ENCODE peak calls at places on chromosomes 11 and 22, in seven cellular contexts. F is uterus, J is heart left ventricle, R is IMR-90, C is right lobe of liver, P is HCT116, U is Peyer's patch. D is an unnamed sample.

GRCh38 chr11:122517403-122518379 is 137.8 kb upstream of the UBASH3B start:
- DNase-seq in J (no peak), F (no peak), R (no peak), U (no peak), P (no peak), C (no peak), D (no peak)

GRCh38 chr11:77883775-77884174 is 62.8 kb downstream of the AAMDC start:
- DNase-seq in R (peak), U (no peak), F (no peak), J (no peak), P (no peak), C (no peak), D (no peak)

GRCh38 chr11:23679041-23679440 is 817.8 kb upstream of the LUZP2 start:
- DNase-seq in C (no peak), J (no peak), P (no peak), U (no peak), F (no peak), R (no peak), D (no peak)

GRCh38 chr11:15055620-15056356 is 17.6 kb upstream of the CALCB start:
- DNase-seq in J (no peak), F (no peak), U (no peak), R (no peak), C (no peak), P (no peak), D (no peak)

GRCh38 chr11:70409437-70409836 is 11.1 kb downstream of the CTTN start:
- DNase-seq in J (no peak), P (no peak), R (no peak), C (no peak), F (no peak), U (no peak), D (no peak)

GRCh38 chr11:37320921-37321320 is 722.9 kb upstream of the RAG2 start:
- DNase-seq in F (no peak), U (no peak), C (no peak), J (no peak), R (no peak), P (no peak), D (no peak)

GRCh38 chr22:48959496-48959895 is 868.2 kb downstream of the BRD1 start:
- DNase-seq in F (no peak), J (no peak), U (peak), R (no peak), C (peak), P (no peak), D (no peak)

GRCh38 chr11:64745219-64745522 is 1.2 kb upstream of the RASGRP2 start:
- DNase-seq in F (peak), U (peak), C (peak), R (no peak), J (peak), P (no peak), D (no peak)

GRCh38 chr11:19822531-19822930 is 109.9 kb downstream of the NAV2 start:
- DNase-seq in J (no peak), C (no peak), R (no peak), F (no peak), P (no peak), U (no peak), D (no peak)

GRCh38 chr22:45632791-45633515 is 38.7 kb upstream of the ATXN10 start:
- DNase-seq in R (no peak), J (no peak), C (no peak), U (no peak), F (no peak), P (no peak), D (no peak)

GRCh38 chr22:46446799-46447198 is 90.6 kb downstream of the CELSR1 start:
- DNase-seq in C (no peak), P (no peak), U (no peak), R (no peak), J (no peak), F (no peak), D (no peak)

GRCh38 chr11:11558352-11558751 is 63.5 kb downstream of the GALNT18 start:
- DNase-seq in R (no peak), C (no peak), J (peak), P (no peak), U (no peak), F (no peak), D (no peak)

GRCh38 chr11:73193251-73194033 is 24.6 kb upstream of the P2RY2 start:
- DNase-seq in P (no peak), J (no peak), C (peak), U (no peak), F (no peak), R (no peak), D (no peak)

GRCh38 chr22:47847281-47847890 is 1084.9 kb downstream of the TBC1D22A start:
- DNase-seq in C (no peak), R (no peak), U (no peak), F (no peak), P (no peak), J (no peak), D (no peak)

GRCh38 chr22:46090631-46091201 is 59.6 kb upstream of the PPARA start:
- DNase-seq in C (no peak), J (peak), R (peak), P (no peak), U (no peak), F (peak), D (no peak)

GRCh38 chr11:36002196-36002595 is 58.3 kb downstream of the LDLRAD3 start:
- DNase-seq in J (no peak), P (no peak), F (no peak), C (no peak), U (no peak), R (no peak), D (no peak)

GRCh38 chr11:71131861-71132260 is 120.5 kb downstream of the SHANK2 start:
- DNase-seq in J (no peak), F (no peak), P (no peak), U (no peak), C (no peak), R (no peak), D (no peak)

GRCh38 chr11:46348986-46349401 is 1.7 kb downstream of the DGKZ start:
- DNase-seq in U (peak), R (no peak), C (no peak), F (no peak), P (no peak), J (no peak), D (no peak)

DNA sequence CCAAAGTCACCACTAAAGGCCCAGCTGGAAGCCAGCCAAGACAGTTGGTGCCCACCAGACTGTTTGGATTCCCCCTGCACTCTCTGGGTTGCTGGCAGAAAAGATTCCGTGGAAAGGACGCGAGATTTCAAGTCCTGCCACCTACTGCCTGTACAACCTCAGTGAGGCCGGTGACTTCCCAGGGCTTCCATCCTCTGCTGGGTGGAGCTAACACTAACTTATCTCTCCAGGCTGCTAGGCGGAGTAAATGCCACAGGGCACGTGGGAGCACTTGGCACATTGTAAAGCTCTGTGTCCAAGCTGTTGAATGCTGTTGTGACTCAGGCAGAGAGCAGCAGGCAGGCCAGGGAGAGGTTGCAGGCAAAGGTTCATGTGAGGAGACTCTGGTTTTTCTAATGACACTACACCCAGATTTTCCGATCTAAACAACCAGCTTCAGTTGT is 50.9 kb upstream of the CDON start:
- DNase-seq in C (peak), U (peak), P (peak), J (peak), F (peak), R (peak), D (peak)
- TF ChIP-seq POLR2A in C (peak), U (peak), P (no peak), J (no peak), F (no peak), R (peak), D (no peak)

GRCh38 chr11:1309498-1310314 is at the start of gene TOLLIP:
- DNase-seq in U (peak), C (peak), J (peak), R (peak), F (peak), P (peak), D (peak)
- TF ChIP-seq POLR2A in U (peak), C (peak), J (peak), R (peak), F (peak), P (no peak), D (peak)

GRCh38 chr11:96306933-96307747 is 35.9 kb downstream of the MAML2 start:
- DNase-seq in U (peak), J (peak), P (peak), C (peak), R (peak), F (peak), D (no peak)
- TF ChIP-seq POLR2A in U (no peak), J (peak), P (no peak), C (no peak), R (peak), F (no peak), D (no peak)

GRCh38 chr11:69272961-69273461 is 20.9 kb upstream of the MYEOV start:
- DNase-seq in P (no peak), U (no peak), J (no peak), C (peak), R (no peak), F (no peak), D (no peak)

GRCh38 chr11:69274531-69275016 is 19.4 kb upstream of the MYEOV start:
- DNase-seq in C (peak), R (no peak), U (no peak), P (no peak), F (no peak), J (no peak), D (no peak)

GRCh38 chr11:69272055-69272454 is 21.9 kb upstream of the MYEOV start:
- DNase-seq in U (no peak), R (no peak), F (no peak), P (no peak), C (no peak), J (no peak), D (no peak)

GRCh38 chr11:69275178-69275577 is 18.8 kb upstream of the MYEOV start:
- DNase-seq in J (no peak), P (no peak), U (no peak), R (no peak), C (no peak), F (no peak), D (no peak)

DNA sequence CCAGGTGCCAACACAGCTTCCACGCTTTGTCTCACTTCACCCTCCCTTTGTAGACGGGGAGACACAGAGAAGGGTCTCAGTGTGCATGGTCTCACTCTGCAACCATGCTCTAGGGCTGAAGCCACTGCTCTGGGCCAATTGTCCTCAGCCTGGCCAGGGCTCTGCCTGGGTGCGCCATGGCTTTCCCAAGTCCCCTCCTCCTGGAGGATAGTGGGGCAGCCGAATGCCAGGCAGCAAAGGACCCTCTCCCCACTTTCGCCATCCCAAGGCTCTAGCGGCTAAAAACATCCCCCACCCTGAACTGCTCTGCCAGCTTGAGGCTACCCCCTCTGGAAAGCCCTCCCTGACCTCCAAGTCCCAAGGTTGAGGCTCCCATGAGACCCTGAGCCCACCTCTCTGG is 20.4 kb upstream of the MYEOV start:
- DNase-seq in J (no peak), U (no peak), P (no peak), F (no peak), C (no peak), R (no peak), D (no peak)
- TF ChIP-seq POLR2A in J (no peak), U (no peak), P (no peak), F (no peak), C (no peak), R (no peak), D (no peak)

DNA sequence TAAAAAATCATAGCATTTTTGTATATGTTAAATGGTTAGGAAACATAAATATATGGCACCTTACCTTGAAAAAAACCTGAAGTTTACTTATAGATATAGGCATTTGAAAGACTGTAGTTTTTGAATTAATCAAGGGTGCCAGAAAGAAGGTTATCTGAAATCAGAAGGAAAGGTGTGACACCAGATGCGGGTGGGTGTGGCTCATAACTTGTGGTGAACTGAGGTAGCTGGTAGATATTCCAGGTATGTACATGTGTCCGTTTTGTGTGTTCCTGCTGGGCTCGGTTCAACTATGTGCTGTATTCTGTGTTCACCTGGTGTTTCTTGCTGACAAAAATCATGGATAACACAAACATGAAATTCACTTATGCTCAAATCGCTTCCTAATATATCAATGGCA is 35.6 kb downstream of the STK33 start:
- DNase-seq in P (no peak), U (no peak), F (no peak), C (no peak), R (no peak), J (no peak), D (no peak)
- TF ChIP-seq POLR2A in P (no peak), U (no peak), F (no peak), C (no peak), R (no peak), J (no peak), D (no peak)

GRCh38 chr11:118401151-118401879 is at the start of gene ATP5MG:
- DNase-seq in R (peak), C (peak), F (peak), P (peak), U (peak), J (peak), D (peak)
- TF ChIP-seq POLR2A in R (peak), C (peak), F (no peak), P (peak), U (no peak), J (peak), D (peak)

GRCh38 chr22:29072979-29073617 is at the start of gene KREMEN1:
- DNase-seq in R (no peak), J (no peak), C (peak), U (no peak), P (no peak), F (peak), D (no peak)
- TF ChIP-seq POLR2A in R (no peak), J (no peak), C (no peak), U (no peak), P (peak), F (no peak), D (no peak)

GRCh38 chr22:24951942-24952836 is at the start of gene KIAA1671:
- DNase-seq in R (peak), C (peak), U (peak), P (peak), F (peak), J (peak), D (peak)

GRCh38 chr22:24952837-24953293 is 349 bp downstream of the KIAA1671 start:
- DNase-seq in F (peak), R (peak), P (peak), J (peak), U (no peak), C (peak), D (peak)

GRCh38 chr22:24954114-24954463 is 1.6 kb downstream of the KIAA1671 start:
- DNase-seq in P (no peak), J (no peak), R (no peak), U (no peak), C (no peak), F (no peak), D (no peak)

GRCh38 chr22:24954856-24955255 is 2.3 kb downstream of the KIAA1671 start:
- DNase-seq in U (no peak), J (no peak), F (no peak), C (no peak), R (no peak), P (no peak), D (no peak)

GRCh38 chr22:24953294-24954113 is 988 bp downstream of the KIAA1671 start:
- DNase-seq in R (no peak), J (peak), P (no peak), C (peak), U (no peak), F (peak), D (no peak)
- TF ChIP-seq POLR2A in R (no peak), J (no peak), P (no peak), C (no peak), U (no peak), F (no peak), D (no peak)

GRCh38 chr22:39920134-39920743 is 19.4 kb downstream of the GRAP2 start:
- DNase-seq in P (no peak), R (no peak), C (no peak), U (no peak), F (no peak), J (no peak), D (no peak)
- TF ChIP-seq POLR2A in P (no peak), R (no peak), C (no peak), U (no peak), F (no peak), J (no peak), D (no peak)

GRCh38 chr11:90222459-90223247 is at the start of gene CHORDC1:
- DNase-seq in P (peak), U (peak), C (peak), R (peak), J (peak), F (peak), D (peak)
- TF ChIP-seq POLR2A in P (peak), U (peak), C (peak), R (peak), J (peak), F (peak), D (peak)